ENCODE peak calls at places on chromosomes 13 and 19, in nine cellular contexts. A is HFF-Myc; N is stimulated activated CD4-positive, alpha-beta T cell treated with anti-CD3 and anti-CD28 coated beads, Interleukin-2, amount 100 ng/mL, for 24 hours; R is T-cell; K is COR-L47; J is hypothalamus; W is dorsolateral prefrontal cortex; Y is AG20443; B is tibial artery. F is an unnamed sample.

GRCh38 chr13:114148521-114148855 is 16.1 kb upstream of the RASA3 start:
- DNase-seq in A (no peak), Y (no peak), W (no peak), R (peak), N (peak), K (no peak), B (no peak), J (no peak), F (peak)

GRCh38 chr13:21365574-21365973 is 93.5 kb downstream of the ZDHHC20 start:
- DNase-seq in R (peak), Y (no peak), W (no peak), A (no peak), K (no peak), J (no peak), B (no peak), N (no peak), F (peak)

GRCh38 chr19:2391118-2391725 is 31.2 kb downstream of the TMPRSS9 start:
- DNase-seq in Y (peak), R (peak), B (no peak), A (peak), J (no peak), N (peak), W (peak), K (peak), F (peak)

GRCh38 chr13:51919531-51919930 is 57.8 kb downstream of the CCDC70 start:
- DNase-seq in B (no peak), N (no peak), J (no peak), Y (no peak), R (no peak), A (no peak), W (no peak), K (no peak), F (no peak)

GRCh38 chr13:39776439-39776838 is 121.0 kb downstream of the COG6 start:
- DNase-seq in J (no peak), B (no peak), Y (peak), A (peak), R (no peak), W (no peak), N (no peak), K (no peak), F (no peak)

GRCh38 chr13:113138792-113139551 is 16.4 kb downstream of the F10 start:
- DNase-seq in J (no peak), N (no peak), K (no peak), Y (no peak), B (peak), R (no peak), A (no peak), W (no peak), F (no peak)

GRCh38 chr19:39397360-39398296 is 6.5 kb downstream of the MED29 start:
- DNase-seq in N (peak), J (peak), Y (peak), B (peak), W (peak), K (peak), A (no peak), R (peak), F (peak)

GRCh38 chr13:54536112-54536511 is 1507.5 kb downstream of the OLFM4 start:
- DNase-seq in Y (no peak), A (no peak), W (no peak), N (no peak), J (no peak), K (no peak), B (no peak), R (no peak), F (no peak)

GRCh38 chr13:19881641-19882040 is 18.2 kb upstream of the ZMYM5 start:
- DNase-seq in A (no peak), W (no peak), J (no peak), R (no peak), Y (no peak), B (no peak), K (no peak), N (no peak), F (no peak)

GRCh38 chr19:49690656-49691242 is at the start of gene CPT1C:
- DNase-seq in K (peak), A (no peak), J (peak), Y (peak), N (peak), B (peak), W (peak), R (peak), F (no peak)

GRCh38 chr19:56403261-56403660 is 871 bp upstream of the ZNF583 start:
- DNase-seq in K (no peak), R (no peak), B (no peak), W (no peak), A (no peak), N (peak), Y (peak), J (no peak), F (no peak)

GRCh38 chr19:43524922-43525835 is 1.8 kb downstream of the ETHE1 start:
- DNase-seq in J (no peak), A (no peak), R (no peak), N (peak), B (peak), Y (peak), W (peak), K (no peak), F (no peak)

GRCh38 chr19:47280183-47280797 is 5.6 kb downstream of the INAFM1 start:
- DNase-seq in R (peak), A (no peak), B (no peak), N (peak), W (no peak), Y (peak), K (no peak), J (no peak), F (peak)

GRCh38 chr13:20891768-20892167 is 10.8 kb downstream of the XPO4 start:
- DNase-seq in B (no peak), N (no peak), A (no peak), J (no peak), W (no peak), R (peak), Y (no peak), K (no peak), F (no peak)

GRCh38 chr13:73708393-73708985 is 425.7 kb downstream of the KLF12 start:
- DNase-seq in A (peak), W (peak), J (no peak), R (peak), Y (peak), B (peak), K (peak), N (peak), F (peak)

GRCh38 chr13:112606125-112607001 is 18.4 kb upstream of the TUBGCP3 start:
- DNase-seq in K (peak), R (peak), B (peak), A (no peak), N (peak), Y (peak), J (peak), W (peak), F (peak)

GRCh38 chr19:12052057-12052570 is 647 bp downstream of the ZNF878 start:
- DNase-seq in N (no peak), J (no peak), Y (peak), W (no peak), B (no peak), A (no peak), R (no peak), K (no peak), F (no peak)

GRCh38 chr19:39299404-39299803 is 3.2 kb downstream of the IFNL1 start:
- DNase-seq in J (no peak), Y (no peak), W (no peak), A (no peak), N (no peak), K (no peak), B (no peak), R (no peak), F (peak)

F was measured in effector memory CD8-positive, alpha-beta T cell.